ENCODE peak calls at places on chromosomes 16 and 17, in six cellular contexts. One of them, this sample, is unnamed.

GRCh38 chr16:49189286-49189685 is 92.4 kb downstream of the CBLN1 start:
- DNase-seq in kidney: no peak
- DNase-seq in GM23338: no peak
- DNase-seq in lung: no peak
- DNase-seq in fibroblast of mammary gland: no peak
- DNase-seq in AG10803: no peak
- DNase-seq in this sample: no peak

GRCh38 chr16:3157229-3158013 is 22.6 kb downstream of the ZNF213 start:
- DNase-seq in GM23338: peak
- DNase-seq in lung: peak
- DNase-seq in kidney: peak
- DNase-seq in fibroblast of mammary gland: peak
- DNase-seq in AG10803: peak
- DNase-seq in this sample: no peak

GRCh38 chr16:56257260-56257659 is 66.0 kb downstream of the GNAO1 start:
- DNase-seq in lung: no peak
- DNase-seq in GM23338: no peak
- DNase-seq in AG10803: no peak
- DNase-seq in fibroblast of mammary gland: no peak
- DNase-seq in kidney: no peak
- DNase-seq in this sample: no peak

GRCh38 chr17:44214230-44214494 is 5.3 kb downstream of the UBTF start:
- DNase-seq in fibroblast of mammary gland: no peak
- DNase-seq in AG10803: no peak
- DNase-seq in lung: no peak
- DNase-seq in kidney: no peak
- DNase-seq in GM23338: no peak
- DNase-seq in this sample: no peak

GRCh38 chr17:42878123-42878880 is 22.3 kb upstream of the G6PC1 start:
- DNase-seq in AG10803: no peak
- DNase-seq in GM23338: peak
- DNase-seq in lung: no peak
- DNase-seq in kidney: peak
- DNase-seq in fibroblast of mammary gland: no peak
- DNase-seq in this sample: no peak

GRCh38 chr17:18324140-18325049 is 9.3 kb downstream of the SMCR8 start:
- DNase-seq in GM23338: peak
- DNase-seq in AG10803: no peak
- DNase-seq in kidney: peak
- DNase-seq in fibroblast of mammary gland: peak
- DNase-seq in lung: no peak
- DNase-seq in this sample: no peak

GRCh38 chr17:20059728-20060188 is 50.6 kb downstream of the SPECC1 start:
- DNase-seq in kidney: no peak
- DNase-seq in lung: no peak
- DNase-seq in fibroblast of mammary gland: peak
- DNase-seq in GM23338: no peak
- DNase-seq in AG10803: peak
- DNase-seq in this sample: peak

GRCh38 chr16:85491798-85492616 is 121.1 kb upstream of the GSE1 start:
- DNase-seq in lung: peak
- DNase-seq in AG10803: peak
- DNase-seq in GM23338: peak
- DNase-seq in fibroblast of mammary gland: peak
- DNase-seq in kidney: peak
- DNase-seq in this sample: no peak

GRCh38 chr17:4969551-4970231 is 2.1 kb upstream of the SPAG7 start:
- DNase-seq in GM23338: no peak
- DNase-seq in AG10803: no peak
- DNase-seq in fibroblast of mammary gland: peak
- DNase-seq in kidney: peak
- DNase-seq in lung: no peak
- DNase-seq in this sample: no peak

GRCh38 chr16:1014771-1015495 is 33.4 kb downstream of the SOX8 start:
- DNase-seq in AG10803: peak
- DNase-seq in lung: no peak
- DNase-seq in kidney: no peak
- DNase-seq in GM23338: no peak
- DNase-seq in fibroblast of mammary gland: no peak
- DNase-seq in this sample: no peak

GRCh38 chr17:72677108-72677507 is 415.4 kb downstream of the SLC39A11 start:
- DNase-seq in fibroblast of mammary gland: no peak
- DNase-seq in kidney: no peak
- DNase-seq in AG10803: no peak
- DNase-seq in lung: no peak
- DNase-seq in GM23338: no peak
- DNase-seq in this sample: no peak

GRCh38 chr16:20789130-20789529 is 17.1 kb downstream of the ERI2 start:
- DNase-seq in lung: no peak
- DNase-seq in GM23338: no peak
- DNase-seq in kidney: no peak
- DNase-seq in fibroblast of mammary gland: no peak
- DNase-seq in AG10803: no peak
- DNase-seq in this sample: no peak

GRCh38 chr17:62910277-62910676 is 55.8 kb upstream of the TANC2 start:
- DNase-seq in AG10803: no peak
- DNase-seq in fibroblast of mammary gland: no peak
- DNase-seq in kidney: no peak
- DNase-seq in lung: peak
- DNase-seq in GM23338: no peak
- DNase-seq in this sample: no peak

GRCh38 chr17:80664217-80664780 is 119.7 kb downstream of the RPTOR start:
- DNase-seq in GM23338: no peak
- DNase-seq in AG10803: no peak
- DNase-seq in fibroblast of mammary gland: no peak
- DNase-seq in lung: no peak
- DNase-seq in kidney: no peak
- DNase-seq in this sample: no peak

GRCh38 chr16:1584926-1585487 is 26.9 kb downstream of the IFT140 start:
- DNase-seq in kidney: no peak
- DNase-seq in lung: no peak
- DNase-seq in GM23338: no peak
- DNase-seq in fibroblast of mammary gland: no peak
- DNase-seq in AG10803: no peak
- DNase-seq in this sample: no peak

GRCh38 chr17:37220609-37220953 is 155.2 kb upstream of the C17orf78 start:
- DNase-seq in lung: no peak
- DNase-seq in fibroblast of mammary gland: peak
- DNase-seq in AG10803: peak
- DNase-seq in kidney: no peak
- DNase-seq in GM23338: peak
- DNase-seq in this sample: no peak

GRCh38 chr17:80931421-80932265 is 60.0 kb upstream of the CHMP6 start:
- DNase-seq in lung: no peak
- DNase-seq in fibroblast of mammary gland: peak
- DNase-seq in kidney: peak
- DNase-seq in AG10803: peak
- DNase-seq in GM23338: peak
- DNase-seq in this sample: no peak

GRCh38 chr16:85781685-85782370 is 17.5 kb downstream of the EMC8 start:
- DNase-seq in AG10803: peak
- DNase-seq in kidney: no peak
- DNase-seq in GM23338: no peak
- DNase-seq in fibroblast of mammary gland: peak
- DNase-seq in lung: no peak
- DNase-seq in this sample: no peak

GRCh38 chr16:12089492-12090161 is 113.1 kb downstream of the SNX29 start:
- DNase-seq in AG10803: peak
- DNase-seq in fibroblast of mammary gland: peak
- DNase-seq in kidney: peak
- DNase-seq in GM23338: peak
- DNase-seq in lung: no peak
- DNase-seq in this sample: no peak

GRCh38 chr17:72151565-72152391 is 31.0 kb downstream of the SOX9 start:
- DNase-seq in AG10803: peak
- DNase-seq in GM23338: peak
- DNase-seq in kidney: peak
- DNase-seq in lung: peak
- DNase-seq in fibroblast of mammary gland: peak
- DNase-seq in this sample: no peak

GRCh38 chr16:2852003-2852730 is 5.8 kb downstream of the PRSS22 start:
- DNase-seq in fibroblast of mammary gland: no peak
- DNase-seq in AG10803: no peak
- DNase-seq in GM23338: no peak
- DNase-seq in lung: no peak
- DNase-seq in kidney: no peak
- DNase-seq in this sample: no peak

GRCh38 chr16:85276258-85276657 is 164.0 kb upstream of the CIBAR2 start:
- DNase-seq in GM23338: no peak
- DNase-seq in kidney: no peak
- DNase-seq in lung: no peak
- DNase-seq in fibroblast of mammary gland: no peak
- DNase-seq in AG10803: no peak
- DNase-seq in this sample: no peak

GRCh38 chr17:74870512-74870911 is 2.3 kb downstream of the FDXR start:
- DNase-seq in lung: no peak
- DNase-seq in GM23338: no peak
- DNase-seq in fibroblast of mammary gland: peak
- DNase-seq in kidney: no peak
- DNase-seq in AG10803: peak
- DNase-seq in this sample: no peak

GRCh38 chr17:2068589-2069051 is 13.7 kb downstream of the HIC1 start:
- DNase-seq in lung: no peak
- DNase-seq in kidney: peak
- DNase-seq in AG10803: peak
- DNase-seq in fibroblast of mammary gland: peak
- DNase-seq in GM23338: no peak
- DNase-seq in this sample: no peak

GRCh38 chr17:73343739-73344454 is 32.1 kb upstream of the CDC42EP4 start:
- DNase-seq in kidney: no peak
- DNase-seq in AG10803: no peak
- DNase-seq in lung: no peak
- DNase-seq in GM23338: no peak
- DNase-seq in fibroblast of mammary gland: no peak
- DNase-seq in this sample: no peak

DNA sequence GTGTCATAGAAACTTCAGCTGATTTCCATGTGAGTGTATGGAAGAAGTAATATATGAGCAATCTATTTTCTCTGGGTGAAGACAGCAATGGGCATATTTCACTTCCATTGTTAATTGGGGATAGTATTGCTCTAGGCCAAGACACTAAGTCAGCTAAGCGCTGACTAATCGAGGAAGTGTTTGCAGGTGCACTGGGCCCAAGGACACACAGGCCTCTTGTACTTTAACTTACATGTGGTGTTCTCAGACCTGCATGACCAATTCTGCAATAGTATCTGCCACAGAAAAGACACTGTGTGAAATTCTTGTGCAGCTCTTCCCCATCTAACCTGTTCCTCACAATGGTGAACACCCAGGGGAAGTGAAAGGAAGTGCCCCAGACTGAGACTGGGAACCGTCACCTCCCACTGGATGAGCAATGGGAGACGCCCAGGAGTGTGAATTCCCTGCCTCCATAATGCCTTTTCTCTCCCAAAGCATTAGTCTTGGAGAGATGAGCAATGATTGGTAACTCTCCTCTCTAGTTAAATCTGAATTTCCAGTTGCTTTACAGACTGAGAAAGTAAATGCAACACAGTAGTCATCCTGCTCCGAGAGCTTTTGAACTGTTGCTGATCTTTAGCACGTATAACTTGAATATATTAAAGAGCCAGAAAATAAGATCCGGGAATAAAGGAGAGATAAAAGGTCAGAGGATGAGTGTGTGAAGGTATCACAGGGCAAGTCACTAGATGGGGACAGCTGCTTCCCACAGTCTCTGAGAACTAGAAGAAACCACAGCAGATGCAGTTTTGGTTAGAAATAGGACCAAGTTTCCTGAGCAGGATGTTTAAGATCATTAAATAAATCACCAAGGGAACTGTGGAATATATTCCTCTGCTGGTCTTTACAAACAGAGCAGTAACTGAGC is 82.6 kb downstream of the CDK5R1 start:
- DNase-seq in lung: no peak
- DNase-seq in kidney: no peak
- DNase-seq in AG10803: peak
- DNase-seq in fibroblast of mammary gland: peak
- DNase-seq in GM23338: no peak
- DNase-seq in this sample: peak
- H3K4me3 ChIP-seq in lung: no peak
- H3K4me3 ChIP-seq in kidney: no peak
- H3K4me3 ChIP-seq in AG10803: no peak
- H3K4me3 ChIP-seq in fibroblast of mammary gland: no peak
- H3K4me3 ChIP-seq in GM23338: no peak
- H3K4me3 ChIP-seq in this sample: no peak

DNA sequence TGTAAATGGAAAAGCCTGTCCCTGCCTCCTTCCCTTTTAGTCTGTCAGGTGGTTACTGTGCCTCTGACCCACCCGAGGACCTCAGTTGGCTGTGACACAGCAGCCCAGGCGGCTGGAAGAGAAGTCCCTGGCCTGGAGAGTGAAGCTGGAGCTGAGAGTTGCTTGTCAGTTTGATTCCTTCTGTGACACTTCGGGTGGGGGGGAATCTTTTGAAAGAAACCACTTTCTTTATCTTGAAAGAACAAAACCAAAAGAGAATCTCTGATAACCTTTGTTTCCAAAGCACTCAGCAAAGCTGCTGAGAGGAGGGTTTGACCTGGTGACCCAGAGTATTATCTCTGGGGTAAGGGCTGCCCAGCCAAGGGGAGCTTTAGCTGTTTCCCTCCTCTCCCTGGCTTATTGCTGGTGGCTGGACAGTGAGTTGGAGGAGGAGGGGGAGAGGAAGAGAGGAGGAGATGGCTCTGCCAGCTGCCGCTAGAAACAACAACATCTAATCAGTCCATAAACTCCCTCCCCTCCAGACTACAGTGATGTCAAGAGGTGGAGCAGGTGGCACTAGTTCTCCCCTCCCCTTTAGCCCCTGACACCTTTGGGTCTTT is 34.0 kb downstream of the YPEL2 start:
- DNase-seq in lung: no peak
- DNase-seq in GM23338: no peak
- DNase-seq in AG10803: no peak
- DNase-seq in fibroblast of mammary gland: no peak
- DNase-seq in kidney: no peak
- DNase-seq in this sample: no peak
- H3K4me3 ChIP-seq in lung: no peak
- H3K4me3 ChIP-seq in GM23338: peak
- H3K4me3 ChIP-seq in AG10803: no peak
- H3K4me3 ChIP-seq in fibroblast of mammary gland: no peak
- H3K4me3 ChIP-seq in kidney: no peak
- H3K4me3 ChIP-seq in this sample: no peak

GRCh38 chr17:78357687-78358537 is 2.0 kb downstream of the SOCS3 start:
- DNase-seq in lung: no peak
- DNase-seq in AG10803: no peak
- DNase-seq in GM23338: peak
- DNase-seq in kidney: peak
- DNase-seq in fibroblast of mammary gland: no peak
- DNase-seq in this sample: no peak
- H3K4me3 ChIP-seq in lung: peak
- H3K4me3 ChIP-seq in AG10803: peak
- H3K4me3 ChIP-seq in GM23338: peak
- H3K4me3 ChIP-seq in kidney: peak
- H3K4me3 ChIP-seq in fibroblast of mammary gland: peak
- H3K4me3 ChIP-seq in this sample: peak

DNA sequence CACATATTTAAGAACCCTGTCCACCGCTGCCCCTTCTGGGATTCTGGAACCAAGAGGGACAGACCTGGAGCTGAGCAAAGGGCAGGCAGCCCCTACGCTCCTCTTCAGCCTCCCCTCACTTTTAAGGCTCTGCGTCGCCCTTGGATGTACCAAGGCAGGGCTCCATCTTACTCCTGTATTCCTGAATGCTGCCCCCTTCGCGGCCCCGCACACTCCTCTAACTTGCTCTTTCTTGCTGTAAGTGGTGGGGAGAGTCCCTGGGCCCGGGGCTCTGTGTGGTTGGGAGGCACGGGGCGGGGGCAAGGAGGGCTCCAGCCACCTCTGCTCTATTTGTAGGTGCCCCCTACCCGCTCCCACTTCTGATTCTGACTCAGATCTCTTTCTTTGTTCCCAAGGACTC is 1.2 kb downstream of the TNS4 start:
- DNase-seq in fibroblast of mammary gland: no peak
- DNase-seq in lung: no peak
- DNase-seq in AG10803: no peak
- DNase-seq in kidney: no peak
- DNase-seq in GM23338: no peak
- DNase-seq in this sample: no peak
- H3K4me3 ChIP-seq in fibroblast of mammary gland: no peak
- H3K4me3 ChIP-seq in lung: no peak
- H3K4me3 ChIP-seq in AG10803: no peak
- H3K4me3 ChIP-seq in kidney: no peak
- H3K4me3 ChIP-seq in GM23338: no peak
- H3K4me3 ChIP-seq in this sample: no peak